ENCODE peak calls at places on chromosome 13, in ten cellular contexts. F is HCT116, B is SK-N-SH, P is K562, T is H1, E is Panc1, U is transverse colon, H is prostate gland, L is endothelial cell of umbilical vein, X is breast epithelium. G is an unnamed sample. For H3K9me3, the result is how much of the 10 kb centered on the place peaks cover.

GRCh38 chr13:39244561-39245230 is 206.4 kb downstream of the NHLRC3 start:
- DNase-seq in U (no peak), X (no peak), L (no peak), P (no peak), T (no peak), F (no peak), E (no peak), H (no peak), B (no peak), G (no peak)

GRCh38 chr13:46211521-46212351 is at the start of gene LRRC63:
- DNase-seq in B (peak), U (peak), P (peak), X (peak), L (peak), H (peak), E (no peak), F (no peak), T (no peak), G (peak)

GRCh38 chr13:34308725-34309124 is 490.8 kb downstream of the RFC3 start:
- DNase-seq in F (no peak), E (no peak), B (no peak), L (no peak), U (no peak), P (no peak), X (no peak), T (no peak), H (no peak), G (no peak)

GRCh38 chr13:45621950-45622349 is 6.4 kb upstream of the ERICH6B start:
- DNase-seq in B (no peak), P (no peak), L (no peak), H (no peak), T (peak), U (no peak), X (no peak), F (no peak), E (no peak), G (no peak)

GRCh38 chr13:102117175-102117830 is 284.5 kb downstream of the FGF14 start:
- DNase-seq in B (no peak), P (no peak), U (no peak), F (no peak), L (no peak), X (no peak), T (no peak), H (peak), E (no peak), G (no peak)

GRCh38 chr13:25738342-25738771 is 313.5 kb downstream of the SHISA2 start:
- DNase-seq in E (no peak), L (peak), F (no peak), U (no peak), T (no peak), H (no peak), B (peak), X (no peak), P (no peak), G (no peak)

GRCh38 chr13:112968380-112968909 is 569 bp upstream of the MCF2L start:
- DNase-seq in E (no peak), L (no peak), F (no peak), U (peak), H (peak), P (no peak), B (peak), T (no peak), X (peak), G (peak)

GRCh38 chr13:114212096-114212495 is 22.6 kb upstream of the CDC16 start:
- DNase-seq in B (no peak), U (no peak), L (peak), F (no peak), H (no peak), X (no peak), P (no peak), E (no peak), T (no peak), G (no peak)

GRCh38 chr13:38693641-38694040 is 6.8 kb downstream of the FREM2 start:
- DNase-seq in T (no peak), X (no peak), P (no peak), E (no peak), U (no peak), H (peak), B (no peak), L (no peak), F (no peak), G (no peak)

GRCh38 chr13:53238241-53238640 is 209.6 kb downstream of the OLFM4 start:
- DNase-seq in T (no peak), H (peak), P (no peak), X (no peak), B (no peak), L (no peak), E (no peak), F (no peak), U (no peak), G (no peak)

GRCh38 chr13:48594080-48594815 is 59.5 kb upstream of the CYSLTR2 start:
- DNase-seq in T (no peak), L (peak), F (no peak), H (no peak), E (no peak), B (no peak), X (no peak), U (no peak), P (no peak), G (no peak)

GRCh38 chr13:80052286-80052685 is 288.6 kb downstream of the SPRY2 start:
- DNase-seq in X (no peak), L (no peak), E (no peak), F (no peak), H (no peak), P (no peak), T (no peak), U (no peak), B (no peak), G (no peak)

GRCh38 chr13:59829690-59830089 is 334.0 kb downstream of the DIAPH3 start:
- DNase-seq in U (no peak), X (no peak), E (no peak), T (no peak), F (no peak), B (no peak), L (no peak), H (no peak), P (no peak), G (no peak)

GRCh38 chr13:97648171-97648880 is 214.4 kb downstream of the RAP2A start:
- DNase-seq in P (no peak), B (no peak), H (no peak), U (no peak), L (peak), F (no peak), X (no peak), E (no peak), T (no peak), G (no peak)

GRCh38 chr13:21043898-21044297 is 17.5 kb downstream of the LATS2 start:
- DNase-seq in U (no peak), E (no peak), T (no peak), P (no peak), F (no peak), H (no peak), X (no peak), L (no peak), B (no peak), G (no peak)

GRCh38 chr13:98182589-98182988 is 5.5 kb upstream of the RNF113B start:
- DNase-seq in B (no peak), P (no peak), H (no peak), E (no peak), X (no peak), U (no peak), T (no peak), F (no peak), L (no peak), G (no peak)

GRCh38 chr13:94160875-94161274 is 318.6 kb downstream of the DCT start:
- DNase-seq in X (no peak), T (no peak), B (no peak), U (no peak), H (no peak), E (no peak), P (no peak), F (no peak), L (no peak), G (no peak)

GRCh38 chr13:19587635-19588300 is 26.4 kb upstream of the TPTE2 start:
- DNase-seq in P (peak), U (no peak), H (no peak), F (peak), T (no peak), L (peak), B (peak), E (peak), X (no peak), G (no peak)

GRCh38 chr13:35354882-35355281 is 121.6 kb downstream of the MAB21L1 start:
- DNase-seq in T (no peak), E (no peak), F (no peak), X (no peak), P (no peak), L (no peak), H (no peak), B (no peak), U (no peak), G (no peak)

GRCh38 chr13:46489586-46490023 is 63.4 kb upstream of the LRCH1 start:
- DNase-seq in T (no peak), X (no peak), P (no peak), H (no peak), B (no peak), F (no peak), U (no peak), L (no peak), E (no peak), G (no peak)

GRCh38 chr13:70203661-70204229 is 95.5 kb upstream of the KLHL1 start:
- DNase-seq in U (no peak), E (no peak), L (peak), F (peak), X (no peak), B (no peak), P (no peak), H (no peak), T (no peak), G (no peak)

GRCh38 chr13:27658569-27658968 is 36.9 kb downstream of the POLR1D start:
- DNase-seq in L (peak), H (no peak), F (no peak), P (no peak), T (no peak), X (no peak), U (no peak), B (no peak), E (no peak), G (no peak)

GRCh38 chr13:114048463-114048862 is 74.6 kb upstream of the C13orf46 start:
- DNase-seq in P (no peak), E (no peak), T (no peak), F (no peak), L (no peak), X (no peak), H (no peak), U (peak), B (no peak), G (peak)

GRCh38 chr13:100432611-100433010 is 156.0 kb downstream of the GGACT start:
- DNase-seq in H (no peak), U (no peak), P (no peak), F (no peak), B (no peak), E (no peak), L (no peak), T (no peak), X (no peak), G (no peak)

GRCh38 chr13:25928941-25929505 is 122.8 kb downstream of the SHISA2 start:
- DNase-seq in B (no peak), F (no peak), L (no peak), T (no peak), P (no peak), E (no peak), H (no peak), X (no peak), U (no peak), G (no peak)

GRCh38 chr13:80939581-80939980 is 598.7 kb upstream of the SPRY2 start:
- DNase-seq in E (no peak), P (no peak), T (no peak), F (no peak), B (no peak), X (no peak), L (no peak), U (no peak), H (no peak), G (no peak)

GRCh38 chr13:33353210-33353609 is 67.7 kb upstream of the STARD13 start:
- DNase-seq in U (peak), E (no peak), F (no peak), X (no peak), L (no peak), T (no peak), H (no peak), P (no peak), B (no peak), G (no peak)

GRCh38 chr13:76927955-76928354 is 20.4 kb upstream of the ACOD1 start:
- DNase-seq in X (no peak), L (no peak), P (no peak), U (no peak), H (no peak), T (no peak), B (no peak), F (no peak), E (no peak), G (no peak)

GRCh38 chr13:105436946-105437345 is 1098.5 kb downstream of the EFNB2 start:
- DNase-seq in L (peak), B (peak), P (no peak), X (no peak), H (no peak), E (no peak), U (no peak), T (no peak), F (no peak), G (no peak)

GRCh38 chr13:112752211-112752610 is 62.4 kb downstream of the ATP11A start:
- DNase-seq in T (no peak), P (no peak), X (no peak), L (no peak), U (no peak), E (no peak), H (no peak), B (no peak), F (no peak), G (peak)

GRCh38 chr13:37531054-37531453 is 67.5 kb downstream of the POSTN start:
- DNase-seq in B (no peak), T (no peak), X (no peak), E (no peak), U (no peak), P (no peak), F (no peak), L (no peak), H (no peak), G (no peak)

GRCh38 chr13:42328672-42329071 is 56.7 kb downstream of the AKAP11 start:
- DNase-seq in X (no peak), L (no peak), F (no peak), T (no peak), B (no peak), U (no peak), E (no peak), H (no peak), P (no peak), G (no peak)

GRCh38 chr13:42330991-42331390 is 59.0 kb downstream of the AKAP11 start:
- DNase-seq in T (no peak), F (no peak), H (no peak), U (no peak), B (no peak), X (no peak), P (no peak), L (no peak), E (no peak), G (no peak)

GRCh38 chr13:42333613-42334328 is 61.8 kb downstream of the AKAP11 start:
- DNase-seq in L (peak), F (no peak), P (peak), H (no peak), X (no peak), T (no peak), E (peak), B (no peak), U (no peak), G (no peak)

GRCh38 chr13:42327725-42328124 is 55.8 kb downstream of the AKAP11 start:
- DNase-seq in H (no peak), P (no peak), U (no peak), T (no peak), L (no peak), X (no peak), F (no peak), E (no peak), B (no peak), G (no peak)

DNA sequence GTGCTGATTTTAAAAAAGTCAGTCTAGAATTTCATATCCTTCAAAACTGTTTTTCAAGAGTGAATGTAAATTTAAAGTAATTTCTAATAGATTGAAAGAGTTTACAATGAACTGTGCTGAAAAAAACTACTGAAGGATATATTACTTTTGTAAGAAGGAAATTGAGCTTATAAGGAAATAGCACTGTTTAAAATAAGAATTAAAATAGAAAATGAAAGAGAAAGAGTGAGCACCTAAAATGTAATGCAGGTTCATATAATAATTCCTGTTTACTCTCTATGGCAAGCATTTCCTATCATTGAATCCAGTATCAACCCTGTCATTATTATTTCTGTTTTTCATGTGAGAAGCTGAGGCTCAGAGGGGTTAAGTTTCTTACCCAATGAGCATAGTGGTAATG is 57.3 kb downstream of the AKAP11 start:
- DNase-seq in X (no peak), H (no peak), F (no peak), E (no peak), B (no peak), L (no peak), T (no peak), U (no peak), P (no peak), G (no peak)
- TF ChIP-seq POLR2AphosphoS5 in X (no peak), H (no peak), F (no peak), E (no peak), B (no peak), L (no peak), T (no peak), U (no peak), P (no peak), G (no peak)

DNA sequence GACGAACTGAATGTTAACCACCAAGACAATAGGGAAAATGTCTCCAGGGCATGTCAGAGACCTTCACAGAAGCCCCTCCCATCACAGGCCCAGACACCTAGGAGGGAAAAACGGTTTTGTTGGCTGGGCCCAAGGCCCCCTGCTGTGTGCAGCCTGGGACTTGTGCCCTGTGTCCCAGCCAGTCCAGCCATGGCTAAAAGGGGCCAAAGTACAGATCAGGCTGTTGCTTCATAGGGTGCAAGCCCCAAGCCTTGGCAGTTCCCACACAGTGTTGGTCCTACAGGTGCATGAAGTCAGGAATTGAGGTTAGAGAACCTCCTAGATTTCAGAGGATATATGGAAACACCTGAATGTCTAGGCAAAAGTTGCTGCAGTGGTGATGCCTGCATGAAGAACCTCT is 428.7 kb downstream of the SUCLA2 start:
- DNase-seq in X (no peak), H (no peak), T (no peak), B (no peak), L (no peak), U (no peak), P (no peak), F (no peak), E (no peak), G (no peak)
- H3K9me3 ChIP-seq in X (under half), H (under half), T (under half), B (under half), L (under half), U (under half), P (under half), F (under half), E (under half), G (under half)

GRCh38 chr13:73061478-73062275 is 2.9 kb downstream of the KLF5 start:
- DNase-seq in L (no peak), E (no peak), B (no peak), F (no peak), T (no peak), P (no peak), H (peak), X (no peak), U (no peak), G (no peak)
- H3K4me3 ChIP-seq in L (no peak), E (no peak), B (no peak), F (peak), T (no peak), P (no peak), H (peak), X (peak), U (peak), G (peak)

GRCh38 chr13:40315416-40316064 is 350.9 kb downstream of the FOXO1 start:
- DNase-seq in L (peak), E (no peak), P (no peak), U (no peak), X (no peak), H (no peak), F (no peak), T (no peak), B (no peak), G (no peak)
- TF ChIP-seq POLR2AphosphoS5 in L (no peak), E (no peak), P (no peak), U (no peak), X (peak), H (no peak), F (no peak), T (no peak), B (no peak), G (peak)

GRCh38 chr13:50921706-50922105 is 12.1 kb downstream of the RNASEH2B start:
- DNase-seq in B (no peak), P (no peak), H (no peak), U (no peak), F (no peak), L (no peak), T (no peak), E (no peak), X (no peak), G (no peak)

GRCh38 chr13:50928609-50929274 is 19.2 kb downstream of the RNASEH2B start:
- DNase-seq in B (no peak), U (no peak), P (no peak), H (no peak), T (no peak), E (no peak), L (no peak), X (no peak), F (no peak), G (no peak)

GRCh38 chr13:50923272-50923671 is 13.7 kb downstream of the RNASEH2B start:
- DNase-seq in E (no peak), T (no peak), U (no peak), B (no peak), X (no peak), F (no peak), L (no peak), H (no peak), P (no peak), G (no peak)

GRCh38 chr13:50928088-50928487 is 18.5 kb downstream of the RNASEH2B start:
- DNase-seq in U (no peak), H (no peak), P (no peak), F (no peak), E (no peak), B (no peak), T (no peak), X (no peak), L (no peak), G (no peak)

DNA sequence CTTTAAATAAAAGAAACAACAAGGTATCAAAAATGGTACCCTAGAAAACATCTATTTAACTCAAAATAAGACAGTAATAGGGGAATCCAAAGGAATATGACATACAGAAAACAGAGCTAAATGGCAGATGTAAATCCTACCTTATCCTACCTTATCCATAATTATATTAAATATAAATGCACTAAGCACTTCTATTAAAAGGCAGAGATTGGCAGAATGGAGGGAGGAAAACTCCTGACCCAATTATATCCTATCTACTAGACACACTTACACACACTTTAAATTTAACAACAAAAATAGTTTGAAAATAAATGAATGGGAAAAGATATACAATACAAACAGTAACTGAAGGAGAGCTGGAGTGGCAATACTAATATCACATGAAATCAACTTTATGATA is 14.4 kb downstream of the RNASEH2B start:
- DNase-seq in T (no peak), U (no peak), F (no peak), X (no peak), B (no peak), P (no peak), H (no peak), L (no peak), E (no peak), G (no peak)
- H3K9me3 ChIP-seq in T (under half), U (under half), F (under half), X (under half), B (under half), P (under half), H (under half), L (under half), E (under half), G (under half)

DNA sequence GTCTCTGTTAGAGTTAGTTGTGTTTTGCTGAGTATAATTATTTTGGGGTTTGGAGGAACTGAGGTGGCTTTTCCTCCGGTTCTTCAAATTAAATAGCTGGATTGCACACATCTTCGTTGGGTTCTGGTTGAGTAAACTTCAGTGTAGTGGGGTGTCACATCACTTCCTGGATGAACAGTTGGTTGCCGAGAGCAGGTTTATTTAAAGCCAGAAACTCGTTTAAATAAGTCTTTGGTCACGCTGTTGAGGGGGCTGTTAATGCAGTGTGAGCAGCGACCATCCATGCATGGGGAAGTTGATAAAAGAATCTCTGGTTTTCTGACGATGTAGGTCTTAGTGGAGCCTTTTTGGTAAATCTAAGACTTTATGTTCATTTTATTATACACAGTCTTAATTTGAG is 351.2 kb upstream of the ARGLU1 start:
- DNase-seq in P (no peak), B (no peak), X (no peak), F (no peak), E (no peak), U (no peak), T (no peak), L (no peak), H (no peak), G (no peak)
- H3K4me3 ChIP-seq in P (no peak), B (no peak), X (no peak), F (no peak), E (no peak), U (no peak), T (no peak), L (peak), H (no peak), G (no peak)

GRCh38 chr13:64480206-64480605 is 2749.9 kb downstream of the PCDH9 start:
- DNase-seq in X (no peak), B (no peak), L (no peak), U (no peak), T (no peak), E (no peak), P (no peak), F (no peak), H (no peak), G (no peak)
- TF ChIP-seq POLR2AphosphoS5 in X (no peak), B (no peak), L (no peak), U (no peak), T (no peak), E (no peak), P (no peak), F (no peak), H (no peak), G (no peak)

G was measured in upper lobe of left lung.